ENCODE peak calls at places on chromosomes 11 and 22, in seven cellular contexts. One of them, this sample, is unnamed.

GRCh38 chr11:862704-863388 is 20.2 kb downstream of the TSPAN4 start:
- DNase-seq in AG09309: no peak
- DNase-seq in GM13977: no peak
- DNase-seq in mammary epithelial cell: no peak
- DNase-seq in transverse colon: no peak
- DNase-seq in GM10248: no peak
- DNase-seq in AG04450: no peak
- DNase-seq in this sample: no peak

GRCh38 chr11:67275606-67276409 is 9.5 kb downstream of the GRK2 start:
- DNase-seq in AG09309: no peak
- DNase-seq in GM13977: no peak
- DNase-seq in mammary epithelial cell: no peak
- DNase-seq in transverse colon: no peak
- DNase-seq in GM10248: no peak
- DNase-seq in AG04450: no peak
- DNase-seq in this sample: no peak

GRCh38 chr22:23055448-23056179 is 14.7 kb upstream of the GNAZ start:
- DNase-seq in AG09309: no peak
- DNase-seq in GM13977: no peak
- DNase-seq in mammary epithelial cell: no peak
- DNase-seq in transverse colon: no peak
- DNase-seq in GM10248: no peak
- DNase-seq in AG04450: no peak
- DNase-seq in this sample: no peak

GRCh38 chr11:6402061-6402470 is 11.8 kb downstream of the SMPD1 start:
- DNase-seq in AG09309: no peak
- DNase-seq in GM13977: peak; percentile 69
- DNase-seq in mammary epithelial cell: no peak
- DNase-seq in transverse colon: no peak
- DNase-seq in GM10248: peak; percentile 51
- DNase-seq in AG04450: no peak
- DNase-seq in this sample: no peak

GRCh38 chr11:44940424-44940823 is 10.3 kb downstream of the TP53I11 start:
- DNase-seq in AG09309: no peak
- DNase-seq in GM13977: no peak
- DNase-seq in mammary epithelial cell: no peak
- DNase-seq in transverse colon: no peak
- DNase-seq in GM10248: no peak
- DNase-seq in AG04450: no peak
- DNase-seq in this sample: no peak

GRCh38 chr11:4184163-4184916 is 89.7 kb downstream of the RRM1 start:
- DNase-seq in AG09309: no peak
- DNase-seq in GM13977: no peak
- DNase-seq in mammary epithelial cell: no peak
- DNase-seq in transverse colon: no peak
- DNase-seq in GM10248: no peak
- DNase-seq in AG04450: no peak
- DNase-seq in this sample: no peak

GRCh38 chr11:59865031-59865430 is 1.3 kb downstream of the TCN1 start:
- DNase-seq in AG09309: no peak
- DNase-seq in GM13977: no peak
- DNase-seq in mammary epithelial cell: peak; percentile 82
- DNase-seq in transverse colon: no peak
- DNase-seq in GM10248: no peak
- DNase-seq in AG04450: no peak
- DNase-seq in this sample: no peak

GRCh38 chr11:6650980-6651379 is 4.6 kb downstream of the DCHS1 start:
- DNase-seq in AG09309: no peak
- DNase-seq in GM13977: peak; percentile 5
- DNase-seq in mammary epithelial cell: no peak
- DNase-seq in transverse colon: no peak
- DNase-seq in GM10248: no peak
- DNase-seq in AG04450: no peak
- DNase-seq in this sample: no peak

GRCh38 chr22:48919851-48920589 is 907.7 kb downstream of the BRD1 start:
- DNase-seq in AG09309: no peak
- DNase-seq in GM13977: no peak
- DNase-seq in mammary epithelial cell: no peak
- DNase-seq in transverse colon: no peak
- DNase-seq in GM10248: no peak
- DNase-seq in AG04450: no peak
- DNase-seq in this sample: peak; percentile 80

GRCh38 chr11:119389611-119390254 is 8.2 kb upstream of the USP2 start:
- DNase-seq in AG09309: no peak
- DNase-seq in GM13977: peak; percentile 48
- DNase-seq in mammary epithelial cell: no peak
- DNase-seq in transverse colon: no peak
- DNase-seq in GM10248: peak; percentile 41
- DNase-seq in AG04450: no peak
- DNase-seq in this sample: peak; percentile 46

GRCh38 chr11:77067776-77068460 is 1.1 kb downstream of the CAPN5 start:
- DNase-seq in AG09309: no peak
- DNase-seq in GM13977: no peak
- DNase-seq in mammary epithelial cell: no peak
- DNase-seq in transverse colon: peak; percentile 11
- DNase-seq in GM10248: no peak
- DNase-seq in AG04450: no peak
- DNase-seq in this sample: no peak

GRCh38 chr11:76600124-76600655 is 70.4 kb downstream of the LRRC32 start:
- DNase-seq in AG09309: no peak
- DNase-seq in GM13977: no peak
- DNase-seq in mammary epithelial cell: no peak
- DNase-seq in transverse colon: no peak
- DNase-seq in GM10248: no peak
- DNase-seq in AG04450: no peak
- DNase-seq in this sample: peak; percentile 65

GRCh38 chr22:37018815-37019308 is 385 bp downstream of the TST start:
- DNase-seq in AG09309: no peak
- DNase-seq in GM13977: no peak
- DNase-seq in mammary epithelial cell: peak; percentile 25
- DNase-seq in transverse colon: peak; percentile 86
- DNase-seq in GM10248: no peak
- DNase-seq in AG04450: no peak
- DNase-seq in this sample: no peak

GRCh38 chr11:60810583-60810982 is 25.4 kb downstream of the MS4A10 start:
- DNase-seq in AG09309: no peak
- DNase-seq in GM13977: no peak
- DNase-seq in mammary epithelial cell: no peak
- DNase-seq in transverse colon: peak; percentile 43
- DNase-seq in GM10248: no peak
- DNase-seq in AG04450: no peak
- DNase-seq in this sample: no peak

GRCh38 chr11:74449369-74449931 is 17.9 kb downstream of the KCNE3 start:
- DNase-seq in AG09309: peak; percentile 58
- DNase-seq in GM13977: peak; percentile 63
- DNase-seq in mammary epithelial cell: peak; percentile 60
- DNase-seq in transverse colon: peak; percentile 39
- DNase-seq in GM10248: peak; percentile 65
- DNase-seq in AG04450: peak; percentile 55
- DNase-seq in this sample: no peak

GRCh38 chr11:114250993-114251796 is 45.0 kb upstream of the NNMT start:
- DNase-seq in AG09309: no peak
- DNase-seq in GM13977: no peak
- DNase-seq in mammary epithelial cell: no peak
- DNase-seq in transverse colon: no peak
- DNase-seq in GM10248: no peak
- DNase-seq in AG04450: no peak
- DNase-seq in this sample: no peak

GRCh38 chr11:118396097-118396501 is 5.3 kb upstream of the ATP5MG start:
- DNase-seq in AG09309: no peak
- DNase-seq in GM13977: no peak
- DNase-seq in mammary epithelial cell: no peak
- DNase-seq in transverse colon: no peak
- DNase-seq in GM10248: no peak
- DNase-seq in AG04450: no peak
- DNase-seq in this sample: no peak

GRCh38 chr11:65432133-65432650 is 9.6 kb downstream of the NEAT1 start:
- DNase-seq in AG09309: no peak
- DNase-seq in GM13977: no peak
- DNase-seq in mammary epithelial cell: no peak
- DNase-seq in transverse colon: no peak
- DNase-seq in GM10248: no peak
- DNase-seq in AG04450: no peak
- DNase-seq in this sample: no peak

DNA sequence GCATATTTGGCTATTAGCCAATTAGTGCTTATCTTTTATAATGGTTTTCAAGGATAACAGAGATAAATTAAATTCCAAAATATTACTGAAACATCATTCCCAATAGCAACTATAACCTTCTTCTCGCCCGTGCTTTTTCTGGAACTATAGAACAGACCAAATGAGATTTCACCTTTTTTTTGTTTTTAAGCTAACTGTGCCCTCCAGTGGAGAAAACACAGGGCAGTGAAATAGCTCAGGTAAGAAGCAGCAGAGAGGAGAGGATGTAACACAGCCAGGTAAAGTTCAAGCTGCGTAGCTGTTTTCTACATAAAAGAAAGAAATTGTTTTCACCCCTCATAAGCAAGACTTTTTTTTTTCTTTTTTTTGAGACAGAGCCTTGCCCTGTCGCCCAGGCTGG is 28.2 kb downstream of the HSD17B12 start:
- DNase-seq in AG09309: no peak
- DNase-seq in GM13977: no peak
- DNase-seq in mammary epithelial cell: no peak
- DNase-seq in transverse colon: no peak
- DNase-seq in GM10248: no peak
- DNase-seq in AG04450: no peak
- DNase-seq in this sample: no peak
- TF ChIP-seq CTCF in AG09309: no peak
- TF ChIP-seq CTCF in GM13977: peak; percentile 24
- TF ChIP-seq CTCF in mammary epithelial cell: peak; percentile 40
- TF ChIP-seq CTCF in transverse colon: no peak
- TF ChIP-seq CTCF in GM10248: no peak
- TF ChIP-seq CTCF in AG04450: peak; percentile 25
- TF ChIP-seq CTCF in this sample: no peak

DNA sequence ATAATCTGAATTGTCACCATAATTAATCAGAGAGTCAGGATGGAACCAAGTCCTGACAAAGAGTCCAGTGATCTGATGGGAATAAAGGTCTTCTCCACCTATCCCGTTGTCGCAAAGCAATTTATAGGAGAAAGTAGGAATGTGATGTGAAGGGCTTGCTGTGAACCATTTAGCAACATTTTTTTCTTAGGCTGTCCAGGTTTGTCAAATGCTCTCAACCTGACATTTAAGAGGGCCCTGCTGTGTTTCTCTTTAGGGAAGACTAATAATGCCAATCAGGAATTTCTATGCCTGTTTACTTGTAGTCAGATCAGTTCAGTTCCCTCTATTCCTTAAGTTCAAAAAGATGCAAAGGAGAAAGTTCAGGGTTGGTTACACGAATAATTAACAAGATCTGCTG is 57.8 kb upstream of the CEP295 start:
- DNase-seq in AG09309: no peak
- DNase-seq in GM13977: no peak
- DNase-seq in mammary epithelial cell: no peak
- DNase-seq in transverse colon: no peak
- DNase-seq in GM10248: no peak
- DNase-seq in AG04450: no peak
- DNase-seq in this sample: no peak
- TF ChIP-seq CTCF in AG09309: no peak
- TF ChIP-seq CTCF in GM13977: no peak
- TF ChIP-seq CTCF in mammary epithelial cell: no peak
- TF ChIP-seq CTCF in transverse colon: no peak
- TF ChIP-seq CTCF in GM10248: no peak
- TF ChIP-seq CTCF in AG04450: no peak
- TF ChIP-seq CTCF in this sample: no peak

GRCh38 chr11:125179895-125180294 is 15.3 kb downstream of the PKNOX2 start:
- DNase-seq in AG09309: no peak
- DNase-seq in GM13977: no peak
- DNase-seq in mammary epithelial cell: no peak
- DNase-seq in transverse colon: no peak
- DNase-seq in GM10248: no peak
- DNase-seq in AG04450: no peak
- DNase-seq in this sample: no peak

GRCh38 chr11:125183641-125184040 is 19.1 kb downstream of the PKNOX2 start:
- DNase-seq in AG09309: no peak
- DNase-seq in GM13977: no peak
- DNase-seq in mammary epithelial cell: no peak
- DNase-seq in transverse colon: no peak
- DNase-seq in GM10248: no peak
- DNase-seq in AG04450: no peak
- DNase-seq in this sample: no peak

GRCh38 chr11:125179346-125179745 is 14.8 kb downstream of the PKNOX2 start:
- DNase-seq in AG09309: no peak
- DNase-seq in GM13977: no peak
- DNase-seq in mammary epithelial cell: no peak
- DNase-seq in transverse colon: no peak
- DNase-seq in GM10248: no peak
- DNase-seq in AG04450: no peak
- DNase-seq in this sample: no peak

GRCh38 chr11:125182522-125182921 is 18.0 kb downstream of the PKNOX2 start:
- DNase-seq in AG09309: no peak
- DNase-seq in GM13977: no peak
- DNase-seq in mammary epithelial cell: no peak
- DNase-seq in transverse colon: no peak
- DNase-seq in GM10248: no peak
- DNase-seq in AG04450: no peak
- DNase-seq in this sample: no peak

DNA sequence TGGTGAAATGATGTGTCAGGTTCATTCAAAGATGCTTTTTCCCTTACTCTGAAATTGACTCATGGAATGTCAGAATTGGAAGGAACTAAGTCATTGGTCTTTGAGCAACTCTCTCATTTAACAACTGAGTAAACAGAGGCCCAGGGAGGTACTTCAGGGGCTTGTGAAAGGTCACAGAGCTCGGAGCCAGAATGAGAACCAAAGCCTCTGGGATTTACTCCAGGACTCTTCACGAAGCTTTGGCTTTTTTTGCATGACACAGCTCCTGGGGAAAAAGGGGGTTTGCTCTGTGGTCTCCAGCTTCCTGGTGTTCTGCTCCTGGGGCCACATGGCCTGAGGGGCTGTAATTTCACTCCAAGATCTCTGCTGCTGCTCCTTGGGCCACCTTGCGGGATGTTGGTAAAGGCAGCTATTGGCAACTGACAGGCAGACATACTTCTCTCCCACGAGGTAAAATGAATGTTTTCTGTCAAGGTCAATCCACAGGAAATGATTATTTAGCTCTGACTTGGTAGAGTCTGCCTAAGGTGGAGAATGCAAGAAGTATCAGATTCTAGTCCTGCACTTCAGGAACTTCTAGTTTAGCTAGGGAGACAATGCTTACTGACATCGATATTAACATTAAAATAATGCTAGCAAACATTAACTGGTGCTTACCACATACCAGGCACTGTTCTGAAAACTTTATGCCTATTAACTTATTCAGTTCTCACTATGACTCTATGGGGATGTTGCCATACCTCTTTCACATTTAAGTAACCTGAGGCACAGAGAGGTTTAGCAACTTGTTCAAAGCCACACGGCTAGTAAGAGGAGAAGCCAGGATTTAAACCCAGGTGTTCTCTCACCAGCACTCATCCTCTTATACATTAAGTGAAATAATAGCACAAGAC is 16.1 kb downstream of the PKNOX2 start:
- DNase-seq in AG09309: no peak
- DNase-seq in GM13977: no peak
- DNase-seq in mammary epithelial cell: no peak
- DNase-seq in transverse colon: no peak
- DNase-seq in GM10248: no peak
- DNase-seq in AG04450: no peak
- DNase-seq in this sample: peak; percentile 91
- TF ChIP-seq CTCF in AG09309: no peak
- TF ChIP-seq CTCF in GM13977: no peak
- TF ChIP-seq CTCF in mammary epithelial cell: no peak
- TF ChIP-seq CTCF in transverse colon: no peak
- TF ChIP-seq CTCF in GM10248: no peak
- TF ChIP-seq CTCF in AG04450: no peak
- TF ChIP-seq CTCF in this sample: no peak

GRCh38 chr11:23540101-23540561 is 679.9 kb upstream of the CCDC179 start:
- DNase-seq in AG09309: no peak
- DNase-seq in GM13977: peak; percentile 28
- DNase-seq in mammary epithelial cell: peak; percentile 32
- DNase-seq in transverse colon: no peak
- DNase-seq in GM10248: peak; percentile 51
- DNase-seq in AG04450: peak; percentile 18
- DNase-seq in this sample: no peak
- TF ChIP-seq CTCF in AG09309: peak; percentile 71
- TF ChIP-seq CTCF in GM13977: peak; percentile 82
- TF ChIP-seq CTCF in mammary epithelial cell: peak; percentile 85
- TF ChIP-seq CTCF in transverse colon: peak; percentile 80
- TF ChIP-seq CTCF in GM10248: peak; percentile 73
- TF ChIP-seq CTCF in AG04450: peak; percentile 86
- TF ChIP-seq CTCF in this sample: peak; percentile 81

This sample was measured in osteocyte.